ENCODE peak calls at places on chromosomes 6 and 20, in six cellular contexts. D, J, H, K, O and G are unnamed samples.

GRCh38 chr20:34622821-34623451 is 54.0 kb downstream of the PIGU start:
- DNase-seq in J (no peak), D (no peak), K (no peak), O (no peak), H (no peak), G (no peak)

GRCh38 chr6:149319413-149319812 is 1.9 kb downstream of the TAB2 start:
- DNase-seq in H (no peak), O (no peak), J (no peak), K (no peak), D (no peak), G (no peak)

GRCh38 chr20:18056174-18057105 is 1.3 kb downstream of the OVOL2 start:
- DNase-seq in K (no peak), O (peak; percentile 8), J (peak; percentile 75), H (no peak), D (peak; percentile 52), G (peak; percentile 60)

GRCh38 chr6:158849899-158850806 is 31.0 kb upstream of the EZR start:
- DNase-seq in D (no peak), J (no peak), H (peak; percentile 56), K (no peak), O (peak; percentile 91), G (peak; percentile 97)

GRCh38 chr6:28587011-28587745 is 61.5 kb downstream of the GPX5 start:
- DNase-seq in D (no peak), K (peak; percentile 62), O (peak; percentile 45), H (no peak), J (peak; percentile 85), G (peak; percentile 85)

GRCh38 chr6:42239736-42240375 is 22.2 kb upstream of the MRPS10 start:
- DNase-seq in J (no peak), K (no peak), D (no peak), O (peak; percentile 61), H (no peak), G (peak; percentile 92)

GRCh38 chr6:6737666-6738065 is 149.1 kb downstream of the LY86 start:
- DNase-seq in H (no peak), J (no peak), O (no peak), D (no peak), K (no peak), G (no peak)

GRCh38 chr6:10759312-10759839 is 11.8 kb downstream of the TMEM14B start:
- DNase-seq in K (no peak), J (no peak), O (peak; percentile 77), H (no peak), D (no peak), G (peak; percentile 99)

GRCh38 chr6:157767757-157768156 is 55.3 kb upstream of the SNX9 start:
- DNase-seq in D (no peak), O (no peak), H (no peak), J (no peak), K (no peak), G (no peak)

GRCh38 chr20:63968136-63968927 is 1.4 kb downstream of the ZNF512B start:
- DNase-seq in O (no peak), D (peak; percentile 61), K (peak; percentile 26), H (no peak), J (no peak), G (no peak)

GRCh38 chr6:25413506-25413905 is 134.3 kb downstream of the CARMIL1 start:
- DNase-seq in O (no peak), D (no peak), J (no peak), K (no peak), H (no peak), G (no peak)
- H3K27ac ChIP-seq in O (no peak overlapping the region), D (no peak overlapping the region), J (no peak overlapping the region), K (no peak overlapping the region), H (no peak overlapping the region), G (no peak overlapping the region)

GRCh38 chr6:143745160-143746133 is 67.7 kb downstream of the PHACTR2 start:
- DNase-seq in H (no peak), O (peak; percentile 64), D (peak; percentile 70), K (no peak), J (no peak), G (peak; percentile 48)
- H3K4me3 ChIP-seq in H (no peak overlapping the region), O (no peak overlapping the region), D (peak overlapping the region; percentile 41), K (peak overlapping the region; percentile 15), J (no peak overlapping the region), G (peak overlapping the region; percentile 51)

GRCh38 chr20:47296950-47297349 is 59.5 kb downstream of the ZMYND8 start:
- DNase-seq in O (no peak), H (no peak), J (no peak), D (peak; percentile 31), K (no peak), G (peak; percentile 34)

GRCh38 chr20:47289989-47290388 is 66.5 kb downstream of the ZMYND8 start:
- DNase-seq in K (no peak), D (no peak), J (no peak), H (no peak), O (no peak), G (no peak)

GRCh38 chr20:47292581-47292980 is 63.9 kb downstream of the ZMYND8 start:
- DNase-seq in D (peak; percentile 25), O (no peak), K (no peak), H (no peak), J (no peak), G (no peak)

GRCh38 chr20:47295921-47296426 is 60.5 kb downstream of the ZMYND8 start:
- DNase-seq in O (no peak), K (no peak), H (no peak), J (no peak), D (peak; percentile 39), G (peak; percentile 16)

GRCh38 chr20:47293524-47294157 is 62.9 kb downstream of the ZMYND8 start:
- DNase-seq in O (no peak), D (peak; percentile 25), H (no peak), J (no peak), K (no peak), G (no peak)
- H3K27ac ChIP-seq in O (no peak overlapping the region), D (no peak overlapping the region), H (no peak overlapping the region), J (no peak overlapping the region), K (no peak overlapping the region), G (no peak overlapping the region)

GRCh38 chr20:62776035-62776691 is 20.1 kb upstream of the MRGBP start:
- DNase-seq in D (no peak), J (no peak), K (no peak), O (no peak), H (no peak), G (no peak)
- H3K4me3 ChIP-seq in D (no peak overlapping the region), J (no peak overlapping the region), K (no peak overlapping the region), O (no peak overlapping the region), H (peak overlapping the region; percentile 39), G (no peak overlapping the region)

GRCh38 chr20:2693996-2694471 is 1.5 kb downstream of the EBF4 start:
- DNase-seq in H (no peak), D (peak; percentile 59), K (peak; percentile 36), J (peak; percentile 64), O (no peak), G (no peak)
- H3K27ac ChIP-seq in H (no peak overlapping the region), D (no peak overlapping the region), K (peak overlapping the region; percentile 8), J (no peak overlapping the region), O (no peak overlapping the region), G (no peak overlapping the region)

DNA sequence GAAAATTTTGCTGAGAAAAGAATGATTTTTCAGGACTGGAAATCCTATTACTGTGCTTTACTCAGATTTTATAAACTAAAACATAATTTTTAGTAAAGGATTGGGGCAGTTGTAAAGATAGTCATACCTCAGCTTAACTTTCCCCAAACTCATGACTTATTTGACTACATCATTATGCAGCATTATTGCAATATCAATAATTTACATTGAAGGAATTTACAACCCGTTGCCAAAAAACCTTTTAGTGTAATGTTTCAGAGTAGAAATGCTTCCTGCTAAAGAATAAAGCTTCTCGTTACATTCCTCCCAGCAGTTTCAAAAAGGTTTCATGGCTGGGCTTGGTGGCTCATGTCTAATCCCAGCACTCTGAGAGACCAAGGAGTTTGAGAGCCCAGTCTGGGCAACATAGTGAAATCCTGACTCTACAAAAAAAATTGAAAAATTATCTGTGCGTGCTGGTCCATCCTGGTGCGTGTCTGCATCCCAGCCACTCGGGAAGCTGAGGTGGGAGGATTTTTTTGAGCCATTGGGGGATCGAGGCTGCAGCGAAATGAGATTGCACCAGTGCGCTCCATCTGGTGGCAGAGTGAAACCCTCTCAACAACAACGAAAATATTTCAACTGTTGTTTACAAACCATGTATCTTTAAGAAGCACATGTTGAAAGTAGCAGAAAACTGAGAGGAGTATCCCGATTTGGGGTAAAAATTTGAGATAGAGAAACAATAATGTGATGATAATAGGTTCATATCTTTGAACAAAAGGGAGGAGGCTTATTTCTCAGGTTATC is 4.4 kb downstream of the AMD1 start:
- DNase-seq in H (no peak), D (no peak), J (no peak), O (peak; percentile 67), K (no peak), G (peak; percentile 32)
- H3K4me3 ChIP-seq in H (peak overlapping the region; percentile 1), D (no peak overlapping the region), J (peak overlapping the region; percentile 37), O (peak overlapping the region; percentile 9), K (peak overlapping the region; percentile 12), G (peak overlapping the region; percentile 96)